ENCODE peak calls at places on chromosomes 4 and X, in five cellular contexts. Z, R, Y, K and X are unnamed samples.

GRCh38 chr4:118237531-118237930 is 115.3 kb downstream of the PRSS12 start:
- DNase-seq in Z (no peak), R (no peak), K (no peak), Y (no peak), X (no peak)

GRCh38 chr4:42306221-42307109 is 90.8 kb upstream of the SHISA3 start:
- DNase-seq in Z (no peak), R (no peak), Y (peak; percentile 24), K (no peak), X (no peak)

GRCh38 chr4:21710212-21710843 is 238.2 kb downstream of the KCNIP4 start:
- DNase-seq in K (no peak), R (no peak), Y (no peak), Z (no peak), X (no peak)

GRCh38 chrX:53071604-53072417 is 10.4 kb upstream of the TSPYL2 start:
- DNase-seq in K (no peak), Z (peak; percentile 83), R (peak; percentile 61), Y (peak; percentile 89), X (peak; percentile 51)

GRCh38 chrX:41382699-41383645 is 49.0 kb downstream of the DDX3X start:
- DNase-seq in Z (no peak), K (no peak), Y (no peak), R (peak; percentile 45), X (no peak)

GRCh38 chr4:53450773-53451172 is 73.3 kb downstream of the FIP1L1 start:
- DNase-seq in R (no peak), K (no peak), Z (no peak), Y (no peak), X (no peak)

GRCh38 chr4:1367936-1368289 is 20.9 kb downstream of the UVSSA start:
- DNase-seq in R (no peak), Z (peak; percentile 49), K (no peak), Y (no peak), X (no peak)

GRCh38 chrX:11998944-11999343 is 139.3 kb upstream of the FRMPD4 start:
- DNase-seq in Z (no peak), K (no peak), Y (no peak), R (no peak), X (no peak)

GRCh38 chr4:78100060-78100459 is 42.9 kb downstream of the FRAS1 start:
- DNase-seq in K (no peak), R (no peak), Z (no peak), Y (no peak), X (no peak)

GRCh38 chr4:1043658-1044468 is 32.4 kb downstream of the FGFRL1 start:
- DNase-seq in Y (peak; percentile 88), R (peak; percentile 86), Z (peak; percentile 95), K (peak; percentile 97), X (peak; percentile 20)